ENCODE peak calls at places on chromosomes 13 and 19, in ten cellular contexts. M is Caco-2; S is activated naive CD4-positive, alpha-beta T cell treated with anti-CD3 and anti-CD28 coated beads, Interleukin-2, amount 50 U/mL, for 16 hours; D is heart left ventricle; V is kidney epithelial cell; A is GOT3; X is NCI-H1105; Q is glutamatergic neuron; F is PC-3; P is hepatocyte. B is an unnamed sample.

GRCh38 chr13:39144941-39145533 is 106.8 kb downstream of the NHLRC3 start:
- DNase-seq in M (peak), S (peak), D (peak), V (peak), A (no peak), X (no peak), Q (peak), F (peak), P (peak), B (peak)

GRCh38 chr13:94548382-94549240 is 47.3 kb downstream of the TGDS start:
- DNase-seq in M (no peak), S (peak), D (peak), V (no peak), A (no peak), X (peak), Q (peak), F (peak), P (peak), B (peak)

GRCh38 chr13:114152285-114152645 is 19.8 kb upstream of the RASA3 start:
- DNase-seq in M (no peak), S (no peak), D (no peak), V (no peak), A (no peak), X (no peak), Q (no peak), F (no peak), P (peak), B (no peak)

GRCh38 chr13:35179494-35179893 is 237.4 kb downstream of the NBEA start:
- DNase-seq in M (no peak), S (no peak), D (no peak), V (no peak), A (no peak), X (no peak), Q (no peak), F (peak), P (no peak), B (peak)

GRCh38 chr19:5324947-5325346 is 15.7 kb downstream of the PTPRS start:
- DNase-seq in M (no peak), S (no peak), D (no peak), V (no peak), A (no peak), X (no peak), Q (no peak), F (no peak), P (no peak), B (no peak)

GRCh38 chr19:38785187-38785699 is 3.8 kb upstream of the LGALS7B start:
- DNase-seq in M (no peak), S (no peak), D (no peak), V (no peak), A (no peak), X (no peak), Q (no peak), F (no peak), P (no peak), B (no peak)

GRCh38 chr13:105804561-105805190 is 730.8 kb downstream of the EFNB2 start:
- DNase-seq in M (no peak), S (no peak), D (no peak), V (no peak), A (no peak), X (no peak), Q (no peak), F (peak), P (no peak), B (no peak)

GRCh38 chr19:34428549-34429285 is 536 bp downstream of the UBA2 start:
- DNase-seq in M (peak), S (peak), D (peak), V (no peak), A (no peak), X (peak), Q (peak), F (peak), P (peak), B (peak)

B was measured in cardiac muscle cell.